ENCODE peak calls at places on chromosomes 13 and 19, in six cellular contexts. C, K, M, R, Z and W are unnamed samples.

GRCh38 chr13:72456486-72456885 is 270.9 kb downstream of the MZT1 start:
- DNase-seq in R (no peak), K (no peak), M (no peak), Z (no peak), C (no peak), W (no peak)

GRCh38 chr13:44396963-44397580 is 23.4 kb downstream of the SERP2 start:
- DNase-seq in K (peak), R (no peak), C (peak), Z (no peak), M (peak), W (no peak)

GRCh38 chr13:75170321-75170720 is 311.6 kb downstream of the TBC1D4 start:
- DNase-seq in R (no peak), K (no peak), C (no peak), M (no peak), Z (no peak), W (no peak)

GRCh38 chr13:103288114-103288513 is 221.9 kb upstream of the SLC10A2 start:
- DNase-seq in R (no peak), C (no peak), M (no peak), K (no peak), Z (no peak), W (no peak)

GRCh38 chr19:42135836-42136235 is 3.6 kb upstream of the POU2F2 start:
- DNase-seq in M (peak), C (no peak), K (no peak), R (no peak), Z (no peak), W (peak)

GRCh38 chr13:60837806-60838205 is 440.8 kb downstream of the TDRD3 start:
- DNase-seq in R (no peak), M (peak), Z (no peak), K (no peak), C (peak), W (peak)

GRCh38 chr13:110541526-110541920 is 20.0 kb downstream of the RAB20 start:
- DNase-seq in M (no peak), C (peak), K (no peak), Z (no peak), R (no peak), W (no peak)

GRCh38 chr19:33143897-33144405 is 12.0 kb downstream of the WDR88 start:
- DNase-seq in C (peak), K (peak), Z (peak), R (peak), M (peak), W (peak)